ENCODE peak calls at places on chromosomes 7 and 10, in ten cellular contexts. D is kidney; R is esophagus squamous epithelium; W is SK-N-SH; C is transverse colon; S is cardiac muscle cell; M is GM23248; X is mammary epithelial cell; O is CD4-positive, alpha-beta memory T cell; I is OCI-LY7. T is an unnamed sample. For H3K4me1 and H3K9me3, the result is how much of the 10 kb centered on the place peaks cover.

GRCh38 chr7:47446871-47447466 is 134.9 kb downstream of the TNS3 start:
- DNase-seq in S (no peak), O (no peak), C (no peak), X (no peak), I (no peak), R (no peak), D (no peak), M (no peak), W (no peak), T (no peak)

GRCh38 chr7:140196361-140197217 is 19.8 kb upstream of the KDM7A start:
- DNase-seq in S (no peak), C (no peak), D (no peak), W (no peak), O (no peak), M (peak), I (no peak), R (no peak), X (no peak), T (no peak)

GRCh38 chr7:98354511-98355249 is 46.2 kb downstream of the BAIAP2L1 start:
- DNase-seq in W (no peak), O (no peak), M (peak), X (peak), C (peak), R (no peak), S (no peak), D (peak), I (no peak), T (peak)

GRCh38 chr7:117202511-117202910 is 120.3 kb downstream of the WNT2 start:
- DNase-seq in I (no peak), M (peak), R (no peak), S (no peak), C (no peak), X (peak), D (no peak), O (no peak), W (no peak), T (no peak)

GRCh38 chr7:120583835-120584586 is 273.9 kb downstream of the TSPAN12 start:
- DNase-seq in C (no peak), X (peak), W (no peak), D (no peak), S (no peak), R (no peak), I (no peak), M (peak), O (no peak), T (no peak)

GRCh38 chr10:99984635-99985034 is 25.1 kb downstream of the DNMBP start:
- DNase-seq in D (no peak), X (no peak), R (no peak), S (no peak), O (no peak), C (no peak), I (no peak), W (no peak), M (no peak), T (no peak)

GRCh38 chr10:90227259-90227658 is 525.9 kb downstream of the KIF20B start:
- DNase-seq in C (no peak), I (no peak), W (no peak), R (no peak), M (peak), S (no peak), D (no peak), O (no peak), X (peak), T (no peak)

GRCh38 chr7:100156331-100157068 is 2.0 kb downstream of the TRAPPC14 start:
- DNase-seq in W (peak), O (no peak), R (no peak), S (no peak), C (no peak), X (peak), M (no peak), D (no peak), I (no peak), T (no peak)

GRCh38 chr10:116873134-116873533 is 23.8 kb downstream of the ENO4 start:
- DNase-seq in X (no peak), C (no peak), I (no peak), M (no peak), D (no peak), S (no peak), O (no peak), R (no peak), W (no peak), T (no peak)

GRCh38 chr10:100996678-100997363 is 2.8 kb upstream of the LZTS2 start:
- DNase-seq in I (peak), R (no peak), X (peak), M (peak), O (peak), W (peak), C (peak), D (peak), S (peak), T (peak)

GRCh38 chr10:17348111-17349008 is 106.0 kb downstream of the ST8SIA6 start:
- DNase-seq in I (no peak), R (no peak), S (peak), M (peak), W (peak), C (peak), D (peak), X (peak), O (no peak), T (peak)

GRCh38 chr10:80461208-80462183 is 7.4 kb downstream of the TSPAN14 start:
- DNase-seq in M (peak), W (no peak), R (no peak), X (no peak), O (no peak), D (no peak), I (no peak), S (no peak), C (no peak), T (no peak)

GRCh38 chr7:11026452-11027359 is 53.0 kb downstream of the PHF14 start:
- DNase-seq in C (no peak), W (peak), O (no peak), M (no peak), I (no peak), R (no peak), D (no peak), X (no peak), S (no peak), T (no peak)

GRCh38 chr10:115129752-115130151 is 36.6 kb downstream of the ATRNL1 start:
- DNase-seq in M (peak), C (no peak), I (peak), O (peak), X (peak), R (no peak), D (no peak), S (peak), W (peak), T (no peak)

GRCh38 chr7:99447943-99448342 is 9.2 kb downstream of the CPSF4 start:
- DNase-seq in O (no peak), D (no peak), X (no peak), M (no peak), R (no peak), W (no peak), C (no peak), S (no peak), I (no peak), T (no peak)

GRCh38 chr10:114753126-114753525 is 68.5 kb upstream of the FHIP2A start:
- DNase-seq in I (no peak), X (no peak), R (no peak), M (peak), D (no peak), O (no peak), S (no peak), W (no peak), C (no peak), T (no peak)

GRCh38 chr7:134327896-134328295 is 11.2 kb upstream of the SLC35B4 start:
- DNase-seq in O (peak), C (peak), X (peak), M (peak), D (no peak), I (peak), W (peak), R (no peak), S (peak), T (peak)

GRCh38 chr10:131830446-131831130 is 70.2 kb upstream of the PPP2R2D start:
- DNase-seq in X (no peak), S (peak), I (no peak), D (peak), M (no peak), R (no peak), O (no peak), C (no peak), W (peak), T (no peak)

GRCh38 chr7:158395349-158395748 is 192.3 kb downstream of the PTPRN2 start:
- DNase-seq in D (no peak), R (no peak), C (no peak), O (no peak), X (no peak), I (no peak), S (no peak), M (no peak), W (no peak), T (no peak)

GRCh38 chr7:155198901-155199845 is 98.5 kb upstream of the INSIG1 start:
- DNase-seq in O (no peak), I (no peak), S (no peak), R (no peak), X (peak), M (peak), W (no peak), D (no peak), C (no peak), T (no peak)

GRCh38 chr10:24483701-24484100 is 240.0 kb downstream of the ARHGAP21 start:
- DNase-seq in W (no peak), I (no peak), S (no peak), D (peak), X (peak), R (no peak), O (peak), M (peak), C (peak), T (peak)

GRCh38 chr7:157568785-157569584 is 232.2 kb downstream of the DNAJB6 start:
- DNase-seq in C (peak), S (no peak), M (peak), W (peak), X (peak), O (peak), I (peak), R (no peak), D (peak), T (peak)

GRCh38 chr10:128062837-128063563 is 63.2 kb downstream of the MKI67 start:
- DNase-seq in C (peak), X (no peak), I (peak), M (no peak), S (no peak), O (peak), W (no peak), R (no peak), D (peak), T (no peak)

GRCh38 chr10:3071405-3072198 is 4.3 kb downstream of the PFKP start:
- DNase-seq in C (no peak), W (no peak), X (peak), S (no peak), R (no peak), I (no peak), M (peak), D (no peak), O (no peak), T (no peak)

GRCh38 chr7:157397751-157398691 is 61.2 kb downstream of the DNAJB6 start:
- DNase-seq in X (peak), C (peak), M (peak), R (no peak), D (peak), O (no peak), S (peak), W (peak), I (peak), T (peak)

GRCh38 chr10:129057856-129058663 is 409.0 kb upstream of the MGMT start:
- DNase-seq in S (no peak), D (no peak), X (no peak), O (peak), R (no peak), M (no peak), I (no peak), C (peak), W (no peak), T (no peak)

GRCh38 chr7:69373171-69374035 is 224.9 kb upstream of the AUTS2 start:
- DNase-seq in W (no peak), I (peak), X (no peak), D (no peak), C (no peak), O (no peak), M (peak), S (no peak), R (no peak), T (no peak)

GRCh38 chr10:114486938-114487814 is 82.9 kb upstream of the AFAP1L2 start:
- DNase-seq in W (peak), M (no peak), S (no peak), X (peak), I (no peak), O (no peak), D (no peak), R (no peak), C (no peak), T (no peak)

GRCh38 chr10:106711313-106711906 is 453.1 kb downstream of the SORCS1 start:
- DNase-seq in C (peak), D (no peak), I (peak), X (peak), R (no peak), S (peak), M (peak), W (peak), O (no peak), T (peak)

GRCh38 chr10:117364121-117364960 is 10.9 kb downstream of the PDZD8 start:
- DNase-seq in X (no peak), R (no peak), I (no peak), W (no peak), D (no peak), M (no peak), S (no peak), O (no peak), C (no peak), T (no peak)

GRCh38 chr10:58475322-58476277 is 37.1 kb upstream of the BICC1 start:
- DNase-seq in S (no peak), I (no peak), O (no peak), X (peak), W (no peak), R (no peak), D (no peak), M (peak), C (no peak), T (no peak)

GRCh38 chr10:116195039-116195438 is 78.0 kb downstream of the GFRA1 start:
- DNase-seq in X (no peak), I (no peak), C (no peak), D (no peak), M (no peak), O (no peak), S (no peak), R (no peak), W (no peak), T (no peak)

GRCh38 chr10:74453151-74453550 is 302.1 kb downstream of the ADK start:
- DNase-seq in X (no peak), S (no peak), R (no peak), C (no peak), I (no peak), M (no peak), W (no peak), D (no peak), O (no peak), T (no peak)

GRCh38 chr10:50362547-50363125 is 111.3 kb upstream of the ASAH2 start:
- DNase-seq in W (no peak), C (no peak), D (no peak), X (peak), M (peak), S (no peak), I (peak), R (no peak), O (no peak), T (no peak)

GRCh38 chr10:49457686-49458085 is 61.8 kb upstream of the DRGX start:
- DNase-seq in R (no peak), M (no peak), X (no peak), O (no peak), W (no peak), D (no peak), C (no peak), I (no peak), S (no peak), T (no peak)

GRCh38 chr10:123297175-123297574 is 143.0 kb downstream of the BUB3 start:
- DNase-seq in O (no peak), C (no peak), R (no peak), M (no peak), X (no peak), D (no peak), I (no peak), W (no peak), S (no peak), T (no peak)

GRCh38 chr7:30855936-30856335 is 55.7 kb upstream of the AQP1 start:
- DNase-seq in W (no peak), C (no peak), R (no peak), O (no peak), S (no peak), D (no peak), M (no peak), I (no peak), X (no peak), T (no peak)

GRCh38 chr10:43120948-43121290 is 17.3 kb upstream of the CSGALNACT2 start:
- DNase-seq in O (peak), S (no peak), I (peak), W (no peak), M (no peak), X (no peak), D (peak), C (peak), R (no peak), T (no peak)

DNA sequence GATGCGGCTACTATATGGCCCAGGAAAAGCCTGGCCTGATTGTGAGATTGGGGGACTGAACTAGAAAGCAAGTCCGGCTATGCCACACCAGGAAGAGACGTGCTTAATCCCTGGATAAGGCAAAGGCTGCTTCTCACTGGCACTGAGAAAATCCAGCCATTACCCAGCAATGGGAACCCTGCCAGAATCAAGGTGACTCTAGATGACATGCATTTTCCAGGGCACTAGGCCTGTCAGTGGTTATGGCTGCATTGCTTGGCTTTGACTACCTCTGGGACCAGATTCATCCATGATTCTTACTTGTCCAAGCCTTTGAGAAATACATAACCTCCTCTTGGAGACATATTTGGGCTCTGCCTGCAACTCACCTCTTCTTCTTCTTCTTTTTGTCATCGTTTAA is 317.2 kb downstream of the GRID1 start:
- DNase-seq in O (no peak), C (no peak), M (no peak), D (no peak), I (no peak), X (no peak), R (no peak), W (no peak), S (peak), T (no peak)
- H3K4me1 ChIP-seq in O (under half), C (under half), M (under half), D (under half), I (under half), X (under half), R (under half), W (under half), S (under half), T (under half)

DNA sequence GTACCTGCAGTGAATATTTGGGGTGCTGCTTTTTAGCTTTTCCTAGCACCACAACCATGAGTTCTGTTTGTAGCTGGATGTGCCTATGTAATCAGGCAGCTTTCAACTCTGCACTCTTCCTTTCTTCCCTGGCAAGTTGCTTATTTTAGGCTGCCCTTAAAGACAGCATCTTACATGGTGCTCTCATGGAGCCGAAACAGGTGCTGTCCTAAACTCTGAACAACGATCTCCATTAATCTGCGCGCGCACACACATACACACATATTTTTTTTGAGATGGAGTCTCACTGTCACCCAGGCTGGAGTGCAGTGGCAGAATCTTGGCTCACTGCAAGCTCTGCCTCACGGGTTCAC is 9.1 kb downstream of the RPS24 start:
- DNase-seq in O (no peak), R (no peak), S (no peak), C (no peak), D (no peak), W (no peak), I (no peak), M (no peak), X (no peak), T (no peak)
- H3K9me3 ChIP-seq in O (under half), R (under half), S (under half), C (under half), D (under half), W (under half), I (under half), M (under half), X (under half), T (under half)

GRCh38 chr7:86629-87028 is 105.7 kb upstream of the FAM20C start:
- DNase-seq in O (no peak), I (no peak), D (no peak), C (no peak), M (no peak), R (no peak), X (no peak), W (no peak), S (no peak), T (no peak)
- H3K4me1 ChIP-seq in O (under half), I (under half), D (under half), C (under half), M (under half), R (half or more), X (half or more), W (under half), S (under half), T (under half)

DNA sequence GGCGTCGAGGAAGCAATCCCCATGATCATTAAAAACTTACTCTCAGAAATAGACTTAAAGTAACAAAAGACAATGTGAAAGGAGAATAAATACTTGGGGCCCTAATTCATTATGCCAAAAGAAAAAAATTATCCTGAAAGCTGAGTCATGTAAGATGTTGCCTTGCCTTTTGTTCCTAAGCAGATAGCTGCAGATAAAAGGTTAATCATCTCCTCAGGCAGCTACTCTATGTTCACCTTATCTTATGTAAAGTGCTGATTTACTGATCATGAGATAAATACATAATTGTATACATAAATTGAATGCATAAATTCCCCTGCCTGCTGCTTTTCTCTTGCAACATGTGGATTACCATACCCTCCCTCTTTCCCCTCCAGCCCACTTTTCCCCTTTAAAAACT is 28.1 kb upstream of the CREB3L2 start:
- DNase-seq in O (no peak), D (no peak), R (no peak), I (no peak), C (no peak), M (no peak), W (no peak), S (no peak), X (peak), T (no peak)
- H3K9me3 ChIP-seq in O (under half), D (under half), R (under half), I (under half), C (under half), M (under half), W (under half), S (under half), X (under half), T (under half)

GRCh38 chr7:50662996-50663395 is 97.8 kb upstream of the DDC start:
- DNase-seq in W (no peak), C (no peak), I (no peak), M (no peak), S (no peak), X (no peak), O (no peak), R (no peak), D (no peak), T (no peak)

GRCh38 chr7:50661345-50662058 is 96.3 kb upstream of the DDC start:
- DNase-seq in R (no peak), O (no peak), I (peak), X (no peak), C (no peak), D (no peak), W (no peak), M (no peak), S (no peak), T (no peak)

GRCh38 chr7:50663396-50664102 is 98.3 kb upstream of the DDC start:
- DNase-seq in M (no peak), S (no peak), O (no peak), W (no peak), R (no peak), I (no peak), C (no peak), X (peak), D (no peak), T (no peak)

GRCh38 chr7:50660830-50661175 is 95.6 kb upstream of the DDC start:
- DNase-seq in X (no peak), R (no peak), C (no peak), I (no peak), W (no peak), M (no peak), O (no peak), S (no peak), D (no peak), T (no peak)

DNA sequence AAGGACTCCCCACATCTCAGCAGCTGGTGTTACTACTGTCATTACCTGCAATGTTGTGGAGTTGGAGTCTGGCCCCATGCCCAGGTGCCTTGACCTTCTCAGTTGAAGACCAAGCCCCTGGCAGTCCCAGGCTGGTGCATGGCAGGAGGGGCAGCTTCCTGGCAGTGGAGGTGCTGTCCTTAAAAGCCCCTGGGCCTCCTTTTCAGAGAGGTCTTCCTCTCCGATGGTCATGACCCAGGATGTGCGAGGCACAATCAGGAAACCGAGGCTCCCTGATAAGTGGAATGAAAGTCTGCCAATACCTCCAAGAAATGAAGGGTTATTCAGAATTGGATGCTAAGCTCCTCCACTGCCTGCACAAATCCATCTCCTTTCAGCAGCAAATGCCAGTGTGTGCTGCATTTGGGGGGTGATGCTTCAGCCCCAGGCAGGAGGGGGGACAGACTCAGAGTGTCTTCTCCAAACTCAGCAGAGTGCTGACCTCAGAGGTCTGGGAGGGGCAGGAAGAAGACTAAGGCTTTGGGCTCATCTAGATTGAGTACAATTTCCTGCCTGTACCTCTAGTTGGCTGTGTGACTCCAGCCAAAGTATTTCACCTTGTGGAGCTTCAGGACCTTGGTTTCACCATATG is 97.0 kb upstream of the DDC start:
- DNase-seq in S (no peak), W (no peak), M (peak), D (no peak), I (no peak), X (peak), C (no peak), R (no peak), O (no peak), T (no peak)
- H3K4me1 ChIP-seq in S (under half), W (under half), M (under half), D (under half), I (under half), X (under half), C (under half), R (half or more), O (half or more), T (half or more)

GRCh38 chr10:121553455-121553854 is 44.8 kb downstream of the FGFR2 start:
- DNase-seq in R (no peak), D (no peak), W (no peak), I (no peak), C (no peak), X (no peak), M (no peak), S (no peak), O (no peak), T (no peak)
- H3K9me3 ChIP-seq in R (under half), D (under half), W (under half), I (under half), C (under half), X (under half), M (under half), S (under half), O (under half), T (under half)